ENCODE peak calls at places on chromosomes 16 and 17, in ten cellular contexts. J is neural progenitor cell; V is upper lobe of right lung; D is heart left ventricle; G is fibroblast of lung; N is lung; C is ovary; I is PC-9; S is pancreas; Z is CD8-positive, alpha-beta T cell. W is an unnamed sample. For H3K36me3, the result is how much of the 10 kb centered on the place peaks cover.

GRCh38 chr17:75477493-75477862 is 21.0 kb downstream of the TMEM94 start:
- DNase-seq in D (no peak), I (no peak), V (no peak), S (no peak), J (no peak), N (no peak), Z (no peak), G (no peak), C (no peak), W (no peak)

GRCh38 chr17:30969989-30970680 is 704 bp upstream of the RNF135 start:
- DNase-seq in V (no peak), G (no peak), D (no peak), C (no peak), S (peak), N (no peak), I (peak), J (peak), Z (peak), W (peak)

GRCh38 chr16:70747703-70748631 is 53.0 kb downstream of the VAC14 start:
- DNase-seq in S (no peak), I (peak), J (no peak), C (no peak), D (peak), G (peak), V (peak), N (peak), Z (no peak), W (no peak)

GRCh38 chr16:67419502-67419901 is 3.2 kb upstream of the ZDHHC1 start:
- DNase-seq in V (no peak), J (no peak), N (no peak), I (no peak), C (no peak), Z (no peak), S (no peak), D (peak), G (no peak), W (no peak)

GRCh38 chr17:51298508-51299371 is 38.4 kb downstream of the UTP18 start:
- DNase-seq in J (peak), D (no peak), Z (no peak), N (no peak), C (no peak), G (peak), I (no peak), V (no peak), S (peak), W (no peak)

GRCh38 chr16:88807626-88808453 is 3.9 kb downstream of the APRT start:
- DNase-seq in D (no peak), C (no peak), N (no peak), G (no peak), V (peak), S (no peak), I (no peak), J (no peak), Z (no peak), W (no peak)

GRCh38 chr17:43366809-43367587 is 31.8 kb upstream of the ARL4D start:
- DNase-seq in D (no peak), Z (no peak), N (no peak), G (peak), V (no peak), S (no peak), J (no peak), I (no peak), C (peak), W (peak)

GRCh38 chr16:83441523-83441922 is 366.3 kb upstream of the HSBP1 start:
- DNase-seq in N (no peak), G (peak), C (no peak), S (no peak), I (no peak), Z (no peak), J (no peak), D (no peak), V (no peak), W (no peak)

GRCh38 chr17:7293131-7293557 is 1.3 kb downstream of the YBX2 start:
- DNase-seq in N (no peak), C (no peak), S (no peak), G (no peak), J (no peak), I (peak), Z (no peak), D (no peak), V (no peak), W (no peak)

GRCh38 chr16:74998481-74999207 is at the start of gene ZNRF1:
- DNase-seq in G (peak), V (peak), C (peak), Z (peak), S (peak), N (peak), I (peak), J (peak), D (peak), W (peak)

GRCh38 chr16:22948603-22949368 is 134.8 kb downstream of the HS3ST2 start:
- DNase-seq in I (peak), Z (no peak), C (peak), G (peak), V (peak), S (peak), J (peak), N (peak), D (no peak), W (peak)

GRCh38 chr17:7346761-7347614 is 5.0 kb upstream of the KCTD11 start:
- DNase-seq in S (no peak), I (no peak), C (no peak), D (no peak), J (no peak), V (no peak), Z (no peak), N (no peak), G (no peak), W (no peak)

GRCh38 chr16:12674096-12674495 is 129.6 kb downstream of the CPPED1 start:
- DNase-seq in S (no peak), N (no peak), I (no peak), J (no peak), Z (no peak), G (peak), D (no peak), C (no peak), V (no peak), W (no peak)

GRCh38 chr17:29732613-29733012 is 109.9 kb upstream of the CORO6 start:
- DNase-seq in G (peak), I (no peak), J (no peak), N (no peak), S (no peak), V (no peak), D (no peak), Z (no peak), C (no peak), W (no peak)

GRCh38 chr17:6323626-6324356 is 111.1 kb downstream of the AIPL1 start:
- DNase-seq in C (no peak), J (no peak), N (no peak), Z (no peak), G (no peak), I (no peak), V (no peak), S (no peak), D (no peak), W (no peak)

GRCh38 chr17:7889166-7889584 is 586 bp downstream of the CHD3 start:
- DNase-seq in V (peak), J (peak), N (peak), S (peak), Z (peak), C (peak), G (peak), D (peak), I (peak), W (peak)

GRCh38 chr16:49884033-49884707 is 28.3 kb upstream of the ZNF423 start:
- DNase-seq in S (no peak), D (no peak), N (no peak), C (no peak), V (no peak), Z (no peak), I (no peak), G (no peak), J (no peak), W (no peak)

GRCh38 chr17:5901731-5902660 is 168.2 kb upstream of the WSCD1 start:
- DNase-seq in N (no peak), I (no peak), G (no peak), V (no peak), Z (no peak), C (no peak), S (no peak), J (no peak), D (no peak), W (no peak)

GRCh38 chr17:76370261-76370993 is 14.0 kb upstream of the SPHK1 start:
- DNase-seq in J (no peak), S (peak), C (peak), D (peak), N (peak), Z (no peak), V (no peak), G (peak), I (peak), W (peak)

GRCh38 chr17:71460943-71461342 is 659.9 kb upstream of the SOX9 start:
- DNase-seq in G (no peak), V (no peak), Z (no peak), N (no peak), D (no peak), I (no peak), J (peak), S (peak), C (no peak), W (no peak)

GRCh38 chr16:88323041-88323440 is 59.7 kb upstream of the ZNF469 start:
- DNase-seq in V (no peak), Z (no peak), G (no peak), N (no peak), I (no peak), J (no peak), C (no peak), D (peak), S (no peak), W (no peak)

GRCh38 chr16:51112311-51112710 is 38.8 kb downstream of the SALL1 start:
- DNase-seq in G (no peak), I (no peak), Z (no peak), J (no peak), S (no peak), D (no peak), V (no peak), C (no peak), N (no peak), W (no peak)

GRCh38 chr17:29699283-29699682 is 76.6 kb upstream of the CORO6 start:
- DNase-seq in J (no peak), C (no peak), I (no peak), G (no peak), Z (no peak), D (no peak), V (no peak), N (no peak), S (no peak), W (no peak)

GRCh38 chr16:81517630-81518438 is 73.2 kb downstream of the CMIP start:
- DNase-seq in V (no peak), J (no peak), C (no peak), D (no peak), I (no peak), N (no peak), G (peak), S (no peak), Z (no peak), W (peak)

GRCh38 chr16:48347980-48348379 is 37.2 kb downstream of the SIAH1 start:
- DNase-seq in J (no peak), Z (no peak), V (no peak), I (no peak), N (no peak), D (no peak), S (no peak), C (no peak), G (no peak), W (no peak)

GRCh38 chr17:8798176-8799000 is 777 bp downstream of the MFSD6L start:
- DNase-seq in V (no peak), J (no peak), C (no peak), Z (no peak), I (no peak), N (no peak), G (no peak), D (no peak), S (peak), W (no peak)

GRCh38 chr17:28416703-28417311 is 10.8 kb upstream of the SLC46A1 start:
- DNase-seq in S (peak), Z (peak), G (peak), I (peak), V (no peak), C (no peak), J (peak), D (no peak), N (peak), W (no peak)

GRCh38 chr16:11500720-11501346 is 85.9 kb downstream of the LITAF start:
- DNase-seq in N (no peak), S (no peak), Z (no peak), G (no peak), J (no peak), V (no peak), D (no peak), C (no peak), I (no peak), W (peak)

GRCh38 chr17:65743313-65743665 is 181.8 kb upstream of the AXIN2 start:
- DNase-seq in J (no peak), G (peak), D (no peak), Z (no peak), I (no peak), N (no peak), S (no peak), V (no peak), C (no peak), W (no peak)

GRCh38 chr17:65742433-65743312 is 181.2 kb upstream of the AXIN2 start:
- DNase-seq in J (peak), S (no peak), I (no peak), Z (no peak), V (no peak), N (no peak), G (peak), D (no peak), C (no peak), W (no peak)

GRCh38 chr17:65749479-65749878 is 188.0 kb upstream of the AXIN2 start:
- DNase-seq in V (no peak), G (peak), C (no peak), S (no peak), J (no peak), D (no peak), N (no peak), Z (no peak), I (peak), W (no peak)

GRCh38 chr17:65741690-65742089 is 180.2 kb upstream of the AXIN2 start:
- DNase-seq in C (no peak), V (no peak), S (no peak), D (no peak), G (no peak), Z (no peak), N (no peak), I (no peak), J (no peak), W (no peak)

GRCh38 chr17:65745241-65745640 is 183.8 kb upstream of the AXIN2 start:
- DNase-seq in D (no peak), Z (no peak), I (no peak), J (no peak), N (no peak), S (no peak), V (no peak), G (no peak), C (no peak), W (no peak)
- H3K27ac ChIP-seq in D (no peak), Z (no peak), I (no peak), J (no peak), N (no peak), S (no peak), V (no peak), G (no peak), C (no peak), W (no peak)

GRCh38 chr17:58337600-58338453 is 9.2 kb upstream of the TSPOAP1 start:
- DNase-seq in S (peak), G (peak), I (no peak), N (peak), Z (peak), V (peak), J (peak), D (peak), C (no peak), W (peak)
- TF ChIP-seq CTCF in S (no peak), G (no peak), I (no peak), N (no peak), Z (no peak), V (no peak), J (no peak), D (no peak), C (no peak), W (no peak)

DNA sequence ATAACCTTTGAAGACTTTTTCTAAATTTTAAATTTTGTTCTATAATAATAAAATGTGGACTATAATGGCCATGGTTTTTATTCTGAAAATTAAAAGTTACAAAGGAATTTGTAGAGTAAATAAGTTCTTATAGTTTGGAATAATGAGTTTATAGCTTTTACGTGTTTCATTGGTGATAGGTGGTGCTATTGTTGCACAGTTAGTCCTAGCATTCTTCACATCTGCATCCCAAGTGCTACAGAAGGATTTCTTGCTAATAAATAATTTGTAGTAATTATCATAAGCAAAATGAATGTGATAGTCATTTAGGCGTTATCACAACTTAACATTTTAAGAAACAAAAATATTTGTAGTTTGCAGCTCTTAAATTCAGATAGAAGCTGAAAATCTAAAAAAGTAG is 67.9 kb downstream of the BCAS3 start:
- DNase-seq in C (no peak), D (no peak), J (no peak), Z (no peak), I (no peak), N (no peak), G (no peak), S (no peak), V (no peak), W (no peak)
- H3K36me3 ChIP-seq in C (under half), D (under half), J (under half), Z (under half), I (under half), N (under half), G (under half), S (under half), V (under half), W (under half)

GRCh38 chr16:57868913-57869520 is 66.7 kb upstream of the KIFC3 start:
- DNase-seq in C (no peak), G (no peak), V (no peak), S (no peak), N (no peak), J (no peak), Z (no peak), D (no peak), I (no peak), W (no peak)

GRCh38 chr16:57867000-57867561 is 64.8 kb upstream of the KIFC3 start:
- DNase-seq in V (no peak), G (no peak), J (no peak), Z (no peak), C (no peak), S (no peak), N (no peak), I (no peak), D (no peak), W (no peak)

GRCh38 chr16:57873218-57873617 is 70.9 kb upstream of the KIFC3 start:
- DNase-seq in S (no peak), C (no peak), I (no peak), N (no peak), Z (no peak), V (no peak), J (peak), D (no peak), G (no peak), W (no peak)

GRCh38 chr16:57871457-57871856 is 69.2 kb upstream of the KIFC3 start:
- DNase-seq in C (no peak), I (no peak), Z (no peak), G (peak), V (no peak), S (no peak), D (no peak), J (no peak), N (no peak), W (no peak)

DNA sequence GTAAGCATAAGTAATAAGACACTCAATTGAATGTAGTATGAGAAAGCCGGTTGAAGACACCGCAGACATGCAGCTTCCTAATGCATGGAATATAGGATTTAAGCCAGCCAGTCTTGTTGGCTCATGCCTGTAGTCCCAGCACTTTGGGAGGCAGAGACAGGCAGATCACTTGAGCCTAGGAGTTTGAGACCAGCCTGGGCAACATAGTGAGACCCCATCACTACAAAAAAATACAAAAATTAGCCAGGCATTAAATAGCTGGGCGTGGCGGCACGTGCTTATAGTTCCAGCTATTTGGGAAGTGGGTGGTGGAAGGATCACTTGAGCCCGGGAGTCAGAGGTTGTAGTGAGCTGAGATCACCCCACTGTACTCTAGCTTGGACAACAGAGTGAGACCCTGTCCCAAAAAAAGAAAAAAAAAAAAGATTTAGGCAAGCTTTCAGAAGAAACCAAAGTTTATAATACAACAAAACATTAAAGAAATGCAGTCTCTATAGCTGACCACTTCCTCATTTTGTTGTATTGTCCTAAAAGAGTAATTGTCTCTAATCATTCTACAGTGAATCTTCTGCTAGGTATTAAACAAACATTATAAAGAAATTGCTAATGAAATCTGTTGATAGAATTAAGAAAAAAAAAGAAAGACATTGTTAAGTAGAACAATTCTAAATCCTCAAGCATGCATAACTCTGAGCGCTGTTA is 68.6 kb upstream of the KIFC3 start:
- DNase-seq in D (no peak), G (no peak), V (no peak), S (no peak), Z (no peak), C (no peak), N (no peak), J (no peak), I (no peak), W (no peak)
- H3K27ac ChIP-seq in D (no peak), G (no peak), V (no peak), S (no peak), Z (no peak), C (no peak), N (no peak), J (no peak), I (peak), W (no peak)

GRCh38 chr17:80649672-80650338 is 105.2 kb downstream of the RPTOR start:
- DNase-seq in S (no peak), C (no peak), Z (peak), G (peak), N (peak), V (no peak), I (peak), J (peak), D (peak), W (peak)
- TF ChIP-seq CTCF in S (peak), C (no peak), Z (peak), G (peak), N (no peak), V (peak), I (peak), J (peak), D (peak), W (peak)

GRCh38 chr16:85658504-85659326 is 30.0 kb downstream of the GINS2 start:
- DNase-seq in V (no peak), D (peak), S (no peak), G (no peak), N (no peak), I (no peak), J (no peak), C (no peak), Z (no peak), W (no peak)
- H3K36me3 ChIP-seq in V (half or more), D (under half), S (under half), G (under half), N (under half), I (under half), J (under half), C (under half), Z (half or more), W (half or more)

DNA sequence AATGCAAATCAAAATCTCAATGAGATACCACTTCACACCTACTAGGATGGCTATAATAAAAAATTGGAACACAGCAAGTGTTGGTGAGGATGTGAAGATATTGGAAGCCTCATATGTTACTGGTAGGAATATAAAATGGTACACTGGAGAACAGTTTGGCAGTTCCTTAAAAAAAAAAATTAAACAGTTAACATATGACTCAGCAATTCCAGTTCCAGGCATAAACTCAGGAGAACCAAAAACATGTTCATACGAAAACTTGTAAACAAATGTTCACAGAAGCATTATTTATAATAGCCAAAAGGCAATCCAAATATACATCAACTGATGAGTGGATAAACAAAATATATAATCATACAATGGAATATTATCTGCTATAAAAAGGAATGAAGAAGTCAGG is 28.2 kb downstream of the ZNF652 start:
- DNase-seq in Z (no peak), N (no peak), S (no peak), J (no peak), C (no peak), G (no peak), V (no peak), I (no peak), D (no peak), W (no peak)
- H3K27ac ChIP-seq in Z (no peak), N (no peak), S (no peak), J (no peak), C (no peak), G (no peak), V (no peak), I (no peak), D (no peak), W (no peak)